ENCODE peak calls at places on chromosomes 6 and 20, in ten cellular contexts. One of them, this sample, is unnamed.

GRCh38 chr20:23419995-23420901 is 1.0 kb downstream of the NAPB start:
- DNase-seq in ovary: peak
- DNase-seq in fibroblast of villous mesenchyme: peak
- DNase-seq in fibroblast of pulmonary artery: peak
- DNase-seq in sigmoid colon: peak
- DNase-seq in epithelial cell of esophagus: peak
- DNase-seq in colonic mucosa: peak
- DNase-seq in tibial nerve: peak
- DNase-seq in K562: peak
- DNase-seq in fibroblast of mammary gland: peak
- DNase-seq in this sample: peak

GRCh38 chr6:122620902-122621301 is 10.7 kb downstream of the PKIB start:
- DNase-seq in ovary: no peak
- DNase-seq in fibroblast of villous mesenchyme: peak
- DNase-seq in fibroblast of pulmonary artery: no peak
- DNase-seq in sigmoid colon: no peak
- DNase-seq in epithelial cell of esophagus: peak
- DNase-seq in colonic mucosa: no peak
- DNase-seq in tibial nerve: no peak
- DNase-seq in K562: no peak
- DNase-seq in fibroblast of mammary gland: peak
- DNase-seq in this sample: no peak

GRCh38 chr6:16591681-16592549 is 169.3 kb downstream of the ATXN1 start:
- DNase-seq in ovary: no peak
- DNase-seq in fibroblast of villous mesenchyme: no peak
- DNase-seq in fibroblast of pulmonary artery: no peak
- DNase-seq in sigmoid colon: no peak
- DNase-seq in epithelial cell of esophagus: no peak
- DNase-seq in colonic mucosa: no peak
- DNase-seq in tibial nerve: no peak
- DNase-seq in K562: no peak
- DNase-seq in fibroblast of mammary gland: peak
- DNase-seq in this sample: no peak

GRCh38 chr6:156497618-156498017 is 279.6 kb upstream of the ARID1B start:
- DNase-seq in ovary: no peak
- DNase-seq in fibroblast of villous mesenchyme: no peak
- DNase-seq in fibroblast of pulmonary artery: no peak
- DNase-seq in sigmoid colon: no peak
- DNase-seq in epithelial cell of esophagus: no peak
- DNase-seq in colonic mucosa: no peak
- DNase-seq in tibial nerve: no peak
- DNase-seq in K562: no peak
- DNase-seq in fibroblast of mammary gland: no peak
- DNase-seq in this sample: no peak

GRCh38 chr6:147712841-147713240 is 204.4 kb downstream of the SAMD5 start:
- DNase-seq in ovary: no peak
- DNase-seq in fibroblast of villous mesenchyme: no peak
- DNase-seq in fibroblast of pulmonary artery: no peak
- DNase-seq in sigmoid colon: no peak
- DNase-seq in epithelial cell of esophagus: no peak
- DNase-seq in colonic mucosa: no peak
- DNase-seq in tibial nerve: no peak
- DNase-seq in K562: peak
- DNase-seq in fibroblast of mammary gland: no peak
- DNase-seq in this sample: no peak

GRCh38 chr20:20489623-20490341 is 121.9 kb downstream of the INSM1 start:
- DNase-seq in ovary: no peak
- DNase-seq in fibroblast of villous mesenchyme: no peak
- DNase-seq in fibroblast of pulmonary artery: no peak
- DNase-seq in sigmoid colon: no peak
- DNase-seq in epithelial cell of esophagus: no peak
- DNase-seq in colonic mucosa: no peak
- DNase-seq in tibial nerve: no peak
- DNase-seq in K562: no peak
- DNase-seq in fibroblast of mammary gland: no peak
- DNase-seq in this sample: no peak

GRCh38 chr6:135334169-135334568 is 153.1 kb downstream of the MYB start:
- DNase-seq in ovary: no peak
- DNase-seq in fibroblast of villous mesenchyme: no peak
- DNase-seq in fibroblast of pulmonary artery: peak
- DNase-seq in sigmoid colon: no peak
- DNase-seq in epithelial cell of esophagus: peak
- DNase-seq in colonic mucosa: no peak
- DNase-seq in tibial nerve: no peak
- DNase-seq in K562: no peak
- DNase-seq in fibroblast of mammary gland: peak
- DNase-seq in this sample: peak

GRCh38 chr20:8385247-8385646 is 253.2 kb downstream of the PLCB1 start:
- DNase-seq in ovary: no peak
- DNase-seq in fibroblast of villous mesenchyme: peak
- DNase-seq in fibroblast of pulmonary artery: peak
- DNase-seq in sigmoid colon: peak
- DNase-seq in epithelial cell of esophagus: no peak
- DNase-seq in colonic mucosa: no peak
- DNase-seq in tibial nerve: no peak
- DNase-seq in K562: no peak
- DNase-seq in fibroblast of mammary gland: peak
- DNase-seq in this sample: peak

GRCh38 chr20:16123623-16124022 is 449.6 kb downstream of the KIF16B start:
- DNase-seq in ovary: no peak
- DNase-seq in fibroblast of villous mesenchyme: no peak
- DNase-seq in fibroblast of pulmonary artery: no peak
- DNase-seq in sigmoid colon: no peak
- DNase-seq in epithelial cell of esophagus: peak
- DNase-seq in colonic mucosa: no peak
- DNase-seq in tibial nerve: no peak
- DNase-seq in K562: no peak
- DNase-seq in fibroblast of mammary gland: peak
- DNase-seq in this sample: no peak

DNA sequence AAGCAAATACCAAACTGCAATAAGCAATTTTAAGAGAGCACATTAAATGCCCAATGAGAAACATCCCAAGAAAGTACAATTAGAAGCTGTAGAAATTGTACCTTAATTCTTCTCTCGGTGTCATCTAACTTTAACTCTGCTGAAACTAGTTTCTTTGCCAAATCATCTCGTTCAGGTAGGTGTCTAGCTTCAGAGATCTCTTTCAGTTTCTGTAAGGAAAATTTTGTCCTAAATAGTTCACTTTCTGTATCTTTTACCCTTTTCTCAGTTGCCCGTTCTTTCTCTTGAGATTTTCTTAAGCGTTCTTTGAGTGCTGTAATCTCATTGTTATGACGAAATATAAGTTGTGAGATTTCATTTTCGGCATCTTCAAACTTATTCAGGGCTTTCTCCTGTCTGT is 24.1 kb downstream of the LCA5 start:
- DNase-seq in ovary: no peak
- DNase-seq in fibroblast of villous mesenchyme: no peak
- DNase-seq in fibroblast of pulmonary artery: no peak
- DNase-seq in sigmoid colon: no peak
- DNase-seq in epithelial cell of esophagus: no peak
- DNase-seq in colonic mucosa: no peak
- DNase-seq in tibial nerve: no peak
- DNase-seq in K562: no peak
- DNase-seq in fibroblast of mammary gland: no peak
- DNase-seq in this sample: no peak
- TF ChIP-seq CTCF in ovary: no peak
- TF ChIP-seq CTCF in fibroblast of villous mesenchyme: no peak
- TF ChIP-seq CTCF in fibroblast of pulmonary artery: no peak
- TF ChIP-seq CTCF in sigmoid colon: no peak
- TF ChIP-seq CTCF in epithelial cell of esophagus: no peak
- TF ChIP-seq CTCF in colonic mucosa: no peak
- TF ChIP-seq CTCF in tibial nerve: no peak
- TF ChIP-seq CTCF in K562: no peak
- TF ChIP-seq CTCF in fibroblast of mammary gland: no peak
- TF ChIP-seq CTCF in this sample: no peak

GRCh38 chr6:20266851-20267608 is 54.8 kb upstream of the MBOAT1 start:
- DNase-seq in ovary: no peak
- DNase-seq in fibroblast of villous mesenchyme: no peak
- DNase-seq in fibroblast of pulmonary artery: no peak
- DNase-seq in sigmoid colon: no peak
- DNase-seq in epithelial cell of esophagus: peak
- DNase-seq in colonic mucosa: no peak
- DNase-seq in tibial nerve: no peak
- DNase-seq in K562: peak
- DNase-seq in fibroblast of mammary gland: no peak
- DNase-seq in this sample: peak
- H3K4me3 ChIP-seq in ovary: no peak
- H3K4me3 ChIP-seq in fibroblast of villous mesenchyme: no peak
- H3K4me3 ChIP-seq in fibroblast of pulmonary artery: no peak
- H3K4me3 ChIP-seq in sigmoid colon: no peak
- H3K4me3 ChIP-seq in epithelial cell of esophagus: no peak
- H3K4me3 ChIP-seq in colonic mucosa: no peak
- H3K4me3 ChIP-seq in tibial nerve: no peak
- H3K4me3 ChIP-seq in K562: no peak
- H3K4me3 ChIP-seq in fibroblast of mammary gland: no peak
- H3K4me3 ChIP-seq in this sample: no peak

DNA sequence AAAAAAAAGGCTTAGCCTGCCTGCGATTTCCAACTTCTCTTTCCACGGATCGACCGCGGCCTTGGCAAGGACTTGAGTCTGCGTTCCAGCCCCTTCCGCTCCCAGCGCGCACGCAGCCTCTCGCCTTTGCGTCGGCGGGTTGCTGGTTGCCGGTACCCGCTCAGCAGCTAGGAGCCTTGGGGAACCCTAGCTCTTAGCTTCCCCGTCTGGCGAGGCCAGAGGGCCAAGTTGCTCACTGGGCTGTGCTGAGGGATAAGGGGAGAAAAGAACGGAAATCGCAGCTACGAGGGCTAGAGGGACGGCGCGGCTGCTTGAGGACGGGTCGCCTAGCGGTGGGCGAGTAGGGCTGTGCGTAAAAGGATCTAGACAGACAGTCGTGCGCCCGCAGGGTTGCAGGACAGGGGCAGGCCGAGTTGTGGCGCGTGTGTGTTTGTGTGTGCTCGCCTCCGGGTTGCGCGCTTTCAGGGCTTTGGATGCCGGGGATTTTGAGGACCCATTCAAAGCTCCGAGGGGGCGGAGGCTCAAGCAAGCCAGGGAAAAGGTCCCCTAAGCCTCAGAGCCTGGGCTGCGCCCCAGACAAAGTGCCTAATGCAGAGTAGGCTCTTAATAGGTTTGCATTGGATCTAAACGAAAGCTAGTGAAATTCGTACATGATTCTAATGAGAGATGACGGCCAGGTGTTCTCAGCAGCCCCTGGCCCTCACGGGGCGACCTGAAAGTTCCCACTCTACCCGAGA is 40.5 kb upstream of the OSTM1 start:
- DNase-seq in ovary: peak
- DNase-seq in fibroblast of villous mesenchyme: peak
- DNase-seq in fibroblast of pulmonary artery: peak
- DNase-seq in sigmoid colon: peak
- DNase-seq in epithelial cell of esophagus: peak
- DNase-seq in colonic mucosa: peak
- DNase-seq in tibial nerve: peak
- DNase-seq in K562: no peak
- DNase-seq in fibroblast of mammary gland: peak
- DNase-seq in this sample: peak
- TF ChIP-seq CTCF in ovary: no peak
- TF ChIP-seq CTCF in fibroblast of villous mesenchyme: no peak
- TF ChIP-seq CTCF in fibroblast of pulmonary artery: peak
- TF ChIP-seq CTCF in sigmoid colon: no peak
- TF ChIP-seq CTCF in epithelial cell of esophagus: no peak
- TF ChIP-seq CTCF in colonic mucosa: no peak
- TF ChIP-seq CTCF in tibial nerve: peak
- TF ChIP-seq CTCF in K562: no peak
- TF ChIP-seq CTCF in fibroblast of mammary gland: no peak
- TF ChIP-seq CTCF in this sample: no peak

GRCh38 chr6:167706313-167707109 is 120.2 kb upstream of the AFDN start:
- DNase-seq in ovary: no peak
- DNase-seq in fibroblast of villous mesenchyme: no peak
- DNase-seq in fibroblast of pulmonary artery: peak
- DNase-seq in sigmoid colon: no peak
- DNase-seq in epithelial cell of esophagus: no peak
- DNase-seq in colonic mucosa: no peak
- DNase-seq in tibial nerve: no peak
- DNase-seq in K562: peak
- DNase-seq in fibroblast of mammary gland: no peak
- DNase-seq in this sample: no peak
- H3K4me3 ChIP-seq in ovary: no peak
- H3K4me3 ChIP-seq in fibroblast of villous mesenchyme: no peak
- H3K4me3 ChIP-seq in fibroblast of pulmonary artery: no peak
- H3K4me3 ChIP-seq in sigmoid colon: no peak
- H3K4me3 ChIP-seq in epithelial cell of esophagus: no peak
- H3K4me3 ChIP-seq in colonic mucosa: no peak
- H3K4me3 ChIP-seq in tibial nerve: no peak
- H3K4me3 ChIP-seq in K562: no peak
- H3K4me3 ChIP-seq in fibroblast of mammary gland: no peak
- H3K4me3 ChIP-seq in this sample: no peak

DNA sequence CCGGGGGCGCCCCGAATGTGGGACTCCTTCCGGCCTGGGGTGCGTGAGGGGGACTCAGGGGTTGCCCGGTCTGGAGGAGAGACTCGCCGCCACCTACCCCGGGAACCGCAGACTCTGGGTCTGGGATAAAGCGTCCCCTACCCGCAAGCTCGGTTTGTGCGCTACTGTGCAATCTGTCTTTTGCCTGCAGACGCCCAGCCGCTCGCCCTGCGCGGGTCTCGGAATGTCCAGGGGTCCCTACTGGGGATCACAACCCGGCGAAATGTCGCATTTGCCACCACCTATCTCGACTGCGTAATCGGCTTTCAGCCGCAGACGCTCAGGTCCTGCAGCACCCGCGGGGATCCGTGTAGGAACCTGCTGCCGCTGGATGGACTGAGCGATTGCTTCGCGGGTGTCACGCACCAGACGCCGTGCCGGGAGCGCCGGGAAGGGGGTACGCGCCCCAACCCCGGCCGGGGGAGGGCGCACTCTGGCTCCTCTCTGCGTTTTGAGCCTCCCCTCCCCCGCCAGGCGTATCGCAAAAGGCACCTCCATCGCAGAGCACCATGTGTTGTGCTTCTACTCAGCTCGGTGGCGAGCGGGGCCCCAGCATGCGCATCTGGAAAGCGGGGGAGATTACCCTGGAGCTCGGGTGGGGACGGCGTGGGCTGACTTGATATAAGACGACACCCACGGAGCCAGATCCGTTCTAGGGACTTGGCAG is 824 bp upstream of the PTPRA start:
- DNase-seq in ovary: peak
- DNase-seq in fibroblast of villous mesenchyme: peak
- DNase-seq in fibroblast of pulmonary artery: peak
- DNase-seq in sigmoid colon: peak
- DNase-seq in epithelial cell of esophagus: peak
- DNase-seq in colonic mucosa: peak
- DNase-seq in tibial nerve: peak
- DNase-seq in K562: peak
- DNase-seq in fibroblast of mammary gland: peak
- DNase-seq in this sample: peak
- TF ChIP-seq CTCF in ovary: no peak
- TF ChIP-seq CTCF in fibroblast of villous mesenchyme: peak
- TF ChIP-seq CTCF in fibroblast of pulmonary artery: peak
- TF ChIP-seq CTCF in sigmoid colon: peak
- TF ChIP-seq CTCF in epithelial cell of esophagus: peak
- TF ChIP-seq CTCF in colonic mucosa: no peak
- TF ChIP-seq CTCF in tibial nerve: no peak
- TF ChIP-seq CTCF in K562: peak
- TF ChIP-seq CTCF in fibroblast of mammary gland: peak
- TF ChIP-seq CTCF in this sample: peak

GRCh38 chr6:139370707-139371345 is 3.6 kb downstream of the CITED2 start:
- DNase-seq in ovary: no peak
- DNase-seq in fibroblast of villous mesenchyme: no peak
- DNase-seq in fibroblast of pulmonary artery: peak
- DNase-seq in sigmoid colon: no peak
- DNase-seq in epithelial cell of esophagus: no peak
- DNase-seq in colonic mucosa: no peak
- DNase-seq in tibial nerve: no peak
- DNase-seq in K562: no peak
- DNase-seq in fibroblast of mammary gland: peak
- DNase-seq in this sample: no peak
- H3K4me3 ChIP-seq in ovary: peak
- H3K4me3 ChIP-seq in fibroblast of villous mesenchyme: peak
- H3K4me3 ChIP-seq in fibroblast of pulmonary artery: peak
- H3K4me3 ChIP-seq in sigmoid colon: peak
- H3K4me3 ChIP-seq in epithelial cell of esophagus: no peak
- H3K4me3 ChIP-seq in colonic mucosa: no peak
- H3K4me3 ChIP-seq in tibial nerve: peak
- H3K4me3 ChIP-seq in K562: no peak
- H3K4me3 ChIP-seq in fibroblast of mammary gland: peak
- H3K4me3 ChIP-seq in this sample: peak

This sample was measured in cardiac fibroblast.